ENCODE peak calls at places on chromosomes 16 and 17, in five cellular contexts. R is foreskin keratinocyte, L is mesendoderm, B is mesothelial cell of epicardium, A is stomach. E is an unnamed sample.

GRCh38 chr16:70746708-70747424 is 54.1 kb downstream of the VAC14 start:
- DNase-seq in R (peak; percentile 40), L (no peak), B (no peak), A (peak; percentile 85), E (peak; percentile 82)

GRCh38 chr16:5791011-5791410 is 693.4 kb upstream of the EEF2KMT start:
- DNase-seq in R (no peak), L (no peak), B (no peak), A (no peak), E (no peak)

GRCh38 chr16:78606572-78606971 is 507.1 kb downstream of the WWOX start:
- DNase-seq in R (no peak), L (no peak), B (no peak), A (no peak), E (no peak)

GRCh38 chr16:86758932-86759331 is 180.6 kb downstream of the FOXL1 start:
- DNase-seq in R (no peak), L (no peak), B (no peak), A (no peak), E (no peak)

GRCh38 chr17:38879878-38880727 is 10.2 kb downstream of the LASP1 start:
- DNase-seq in R (peak; percentile 78), L (peak; percentile 99), B (peak; percentile 60), A (no peak), E (peak; percentile 41)

GRCh38 chr16:69276143-69277115 is 34.7 kb upstream of the VPS4A start:
- DNase-seq in R (no peak), L (no peak), B (no peak), A (no peak), E (peak; percentile 31)

GRCh38 chr17:80755650-80756405 is 211.2 kb downstream of the RPTOR start:
- DNase-seq in R (no peak), L (peak; percentile 48), B (no peak), A (no peak), E (no peak)

GRCh38 chr17:561118-561517 is 153.5 kb downstream of the VPS53 start:
- DNase-seq in R (no peak), L (no peak), B (no peak), A (no peak), E (no peak)

GRCh38 chr17:50806141-50806643 is 29.2 kb upstream of the WFIKKN2 start:
- DNase-seq in R (no peak), L (no peak), B (no peak), A (peak; percentile 44), E (no peak)

GRCh38 chr17:44023545-44024270 is 8.9 kb upstream of the TMEM101 start:
- DNase-seq in R (no peak), L (no peak), B (no peak), A (no peak), E (no peak)

GRCh38 chr17:79658811-79659207 is 48.0 kb upstream of the RBFOX3 start:
- DNase-seq in R (no peak), L (peak; percentile 70), B (peak; percentile 49), A (no peak), E (peak; percentile 26)

GRCh38 chr16:67028167-67028554 is 788 bp upstream of the CBFB start:
- DNase-seq in R (no peak), L (no peak), B (no peak), A (no peak), E (no peak)

GRCh38 chr16:28553776-28554633 is at the start of gene SGF29:
- DNase-seq in R (peak; percentile 80), L (peak; percentile 91), B (peak; percentile 90), A (peak; percentile 95), E (peak; percentile 95)

GRCh38 chr17:79519601-79520000 is 91.2 kb downstream of the RBFOX3 start:
- DNase-seq in R (no peak), L (no peak), B (no peak), A (no peak), E (no peak)